ENCODE peak calls at places on chromosomes 6 and 20, in seven cellular contexts. K is fibroblast of lung, U is PC-3, A is HCT116, X is GM23248, T is HepG2, D is K562. Z is an unnamed sample.

GRCh38 chr6:136696783-136697364 is 95.4 kb downstream of the MAP3K5 start:
- DNase-seq in K (no peak), U (no peak), A (no peak), X (no peak), T (no peak), D (no peak), Z (no peak)

GRCh38 chr20:50919567-50919966 is 11.7 kb downstream of the ADNP start:
- DNase-seq in K (peak; percentile 68), U (peak; percentile 58), A (no peak), X (peak; percentile 89), T (no peak), D (peak; percentile 55), Z (no peak)

GRCh38 chr6:168774381-168774780 is 333.4 kb downstream of the SMOC2 start:
- DNase-seq in K (no peak), U (no peak), A (no peak), X (peak; percentile 2), T (no peak), D (no peak), Z (no peak)

GRCh38 chr20:26209171-26209941 is 512.7 kb upstream of the ZNF337 start:
- DNase-seq in K (no peak), U (no peak), A (no peak), X (peak; percentile 33), T (no peak), D (no peak), Z (peak; percentile 61)

GRCh38 chr6:103079867-103080266 is 1686.4 kb downstream of the GRIK2 start:
- DNase-seq in K (no peak), U (no peak), A (no peak), X (no peak), T (no peak), D (no peak), Z (no peak)

GRCh38 chr6:130670142-130670541 is 157.1 kb upstream of the SMLR1 start:
- DNase-seq in K (no peak), U (no peak), A (no peak), X (no peak), T (peak; percentile 13), D (no peak), Z (no peak)

GRCh38 chr6:114144887-114145851 is 174.2 kb upstream of the HDAC2 start:
- DNase-seq in K (no peak), U (no peak), A (no peak), X (no peak), T (peak; percentile 98), D (no peak), Z (peak; percentile 52)

GRCh38 chr6:117168296-117169059 is 96.9 kb upstream of the VGLL2 start:
- DNase-seq in K (no peak), U (no peak), A (no peak), X (no peak), T (no peak), D (no peak), Z (no peak)

GRCh38 chr20:25863536-25864325 is 167.1 kb upstream of the ZNF337 start:
- DNase-seq in K (peak; percentile 2), U (peak; percentile 34), A (no peak), X (peak; percentile 29), T (peak; percentile 45), D (no peak), Z (peak; percentile 45)

GRCh38 chr20:62040381-62040922 is 25.2 kb downstream of the TAF4 start:
- DNase-seq in K (no peak), U (no peak), A (no peak), X (no peak), T (no peak), D (no peak), Z (no peak)

GRCh38 chr6:13953061-13953705 is 28.4 kb downstream of the RNF182 start:
- DNase-seq in K (peak; percentile 2), U (peak; percentile 97), A (peak; percentile 48), X (peak; percentile 56), T (no peak), D (no peak), Z (no peak)

GRCh38 chr6:21666788-21667681 is 73.5 kb downstream of the SOX4 start:
- DNase-seq in K (peak; percentile 17), U (no peak), A (no peak), X (no peak), T (no peak), D (no peak), Z (peak; percentile 87)

GRCh38 chr6:10237284-10238043 is 177.4 kb downstream of the TFAP2A start:
- DNase-seq in K (no peak), U (peak; percentile 93), A (peak; percentile 86), X (peak; percentile 73), T (no peak), D (peak; percentile 18), Z (no peak)

GRCh38 chr6:46606318-46606717 is 46.3 kb downstream of the CYP39A1 start:
- DNase-seq in K (peak; percentile 5), U (peak; percentile 5), A (no peak), X (no peak), T (no peak), D (no peak), Z (no peak)

GRCh38 chr6:167962717-167963116 is 34.8 kb upstream of the KIF25 start:
- DNase-seq in K (no peak), U (no peak), A (no peak), X (no peak), T (no peak), D (no peak), Z (no peak)

GRCh38 chr6:34463299-34463698 is 2.6 kb upstream of the PACSIN1 start:
- DNase-seq in K (no peak), U (no peak), A (no peak), X (no peak), T (no peak), D (no peak), Z (no peak)

GRCh38 chr6:28136585-28137457 is 4.9 kb upstream of the ZKSCAN8 start:
- DNase-seq in K (peak; percentile 98), U (peak; percentile 90), A (peak; percentile 78), X (peak; percentile 98), T (peak; percentile 94), D (peak; percentile 99), Z (peak; percentile 96)

GRCh38 chr6:28135393-28135792 is 6.3 kb upstream of the ZKSCAN8 start:
- DNase-seq in K (no peak), U (no peak), A (no peak), X (no peak), T (no peak), D (peak; percentile 61), Z (no peak)

GRCh38 chr6:28134716-28135115 is 7.0 kb upstream of the ZKSCAN8 start:
- DNase-seq in K (no peak), U (no peak), A (no peak), X (no peak), T (no peak), D (no peak), Z (no peak)

GRCh38 chr6:28137458-28138020 is 4.1 kb upstream of the ZKSCAN8 start:
- DNase-seq in K (no peak), U (no peak), A (no peak), X (peak; percentile 48), T (no peak), D (peak; percentile 66), Z (no peak)

DNA sequence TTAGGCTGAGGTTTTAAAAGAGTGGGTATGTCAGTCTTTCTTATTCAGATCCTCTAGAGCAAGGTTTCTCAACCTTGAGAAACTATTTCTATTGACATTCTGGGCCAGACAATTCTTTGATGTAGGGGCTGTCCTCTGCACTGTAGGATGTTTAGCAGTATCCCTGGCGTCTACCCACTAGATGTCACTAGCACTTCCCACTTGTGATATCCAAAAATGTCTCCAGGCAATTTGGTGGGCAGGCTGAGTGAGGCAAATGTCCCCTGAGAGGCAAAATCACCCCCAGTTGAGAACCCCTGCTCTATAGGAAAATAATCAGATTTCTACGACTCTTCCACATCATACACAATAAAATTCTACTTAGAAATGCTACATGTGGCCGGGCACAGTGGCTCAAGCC is 7.7 kb upstream of the ZKSCAN8 start:
- DNase-seq in K (peak; percentile 54), U (peak; percentile 61), A (peak; percentile 29), X (peak; percentile 64), T (peak; percentile 59), D (peak; percentile 72), Z (peak; percentile 47)
- H3K36me3 ChIP-seq in K (no peaks in the 10 kb centered on the region), U (no peaks in the 10 kb centered on the region), A (peaks cover 10% of the 10 kb centered on the region), X (no peaks in the 10 kb centered on the region), T (peaks cover 19% of the 10 kb centered on the region), D (peaks cover 44% of the 10 kb centered on the region), Z (peaks cover 6% of the 10 kb centered on the region)

DNA sequence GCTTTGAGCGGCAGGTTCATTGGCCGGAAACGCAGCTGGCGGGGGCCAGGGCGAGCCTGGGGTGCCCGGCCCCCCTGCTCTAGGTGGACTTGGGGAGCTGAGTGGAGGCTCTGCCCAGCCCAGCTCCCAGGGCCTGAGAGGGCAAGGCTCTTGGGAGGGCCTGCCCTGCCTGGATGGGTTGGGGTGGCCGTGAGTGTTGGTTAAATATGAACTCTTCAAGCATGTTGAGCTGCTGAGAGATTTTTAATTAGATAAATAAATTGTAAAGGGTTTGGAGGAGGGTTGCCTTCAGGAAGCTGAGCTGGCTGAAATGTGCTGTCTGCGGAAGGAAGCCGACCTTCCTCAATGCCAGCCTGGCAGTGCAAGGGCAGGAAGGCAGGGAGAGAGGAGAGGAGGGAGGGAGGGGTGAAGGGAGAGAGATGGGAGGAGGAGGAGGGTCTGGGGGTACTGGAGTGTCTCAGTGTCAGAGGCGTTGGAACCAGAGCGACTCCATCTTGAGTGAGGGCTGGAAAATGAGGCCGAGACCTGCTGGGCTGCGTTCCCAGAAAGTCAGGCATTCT is 39.4 kb upstream of the PMEPA1 start:
- DNase-seq in K (no peak), U (no peak), A (no peak), X (no peak), T (no peak), D (no peak), Z (no peak)
- H3K9ac ChIP-seq in K (no peak overlapping the region), U (peak overlapping the region; percentile 50), A (no peak overlapping the region), X (peak overlapping the region; percentile 45), T (no peak overlapping the region), D (no peak overlapping the region), Z (no peak overlapping the region)

DNA sequence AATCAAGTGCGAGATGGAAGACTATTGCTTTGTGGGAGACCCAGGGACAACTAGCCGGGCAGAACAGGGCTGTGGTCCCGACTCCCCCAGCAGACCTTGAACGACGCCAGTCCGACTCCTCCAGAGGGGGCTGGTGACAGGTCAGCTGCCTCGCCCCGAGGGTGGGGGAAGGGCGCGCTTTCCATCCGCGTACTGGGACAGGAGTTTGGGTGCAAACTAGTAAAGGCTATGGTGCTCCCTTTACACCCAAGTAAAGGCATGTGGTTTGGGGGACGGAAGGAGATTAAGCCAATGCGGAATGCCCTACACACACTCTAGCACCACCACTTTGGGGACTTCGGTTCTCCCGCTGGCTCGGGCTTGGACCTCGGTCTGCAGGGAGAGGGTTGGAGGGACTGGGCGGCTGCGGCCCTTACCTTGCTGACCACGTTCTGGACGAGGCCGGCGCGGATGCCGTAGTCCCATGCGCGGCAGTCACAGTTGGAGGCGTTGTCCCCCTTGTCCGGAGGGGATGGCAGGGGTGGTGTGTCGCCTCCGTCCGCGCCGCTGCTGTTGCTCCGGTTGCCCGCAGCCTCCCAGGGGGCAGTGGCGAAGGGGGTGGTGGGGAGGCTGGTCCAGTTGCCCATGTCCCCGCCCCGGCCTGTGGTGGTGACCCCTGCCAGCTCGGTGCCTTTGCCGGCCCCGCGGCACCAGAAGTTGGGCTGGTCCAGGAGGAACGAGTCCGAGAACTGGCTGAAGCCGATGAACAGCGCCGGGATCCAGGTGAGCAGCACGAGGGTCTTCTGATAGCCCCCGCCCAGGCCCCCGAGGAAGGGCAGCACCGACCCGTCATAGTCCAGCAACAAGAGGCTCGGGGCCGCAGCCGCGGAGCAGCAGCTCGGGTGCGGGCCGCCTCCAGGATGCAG is 1.1 kb downstream of the SLC22A23 start:
- DNase-seq in K (no peak), U (no peak), A (no peak), X (peak; percentile 52), T (peak; percentile 38), D (peak; percentile 56), Z (peak; percentile 55)
- TF ChIP-seq EZH2 in K (peak; percentile 76), U (no peak), A (no peak), X (no peak), T (no peak), D (no peak), Z (peak; percentile 91)

DNA sequence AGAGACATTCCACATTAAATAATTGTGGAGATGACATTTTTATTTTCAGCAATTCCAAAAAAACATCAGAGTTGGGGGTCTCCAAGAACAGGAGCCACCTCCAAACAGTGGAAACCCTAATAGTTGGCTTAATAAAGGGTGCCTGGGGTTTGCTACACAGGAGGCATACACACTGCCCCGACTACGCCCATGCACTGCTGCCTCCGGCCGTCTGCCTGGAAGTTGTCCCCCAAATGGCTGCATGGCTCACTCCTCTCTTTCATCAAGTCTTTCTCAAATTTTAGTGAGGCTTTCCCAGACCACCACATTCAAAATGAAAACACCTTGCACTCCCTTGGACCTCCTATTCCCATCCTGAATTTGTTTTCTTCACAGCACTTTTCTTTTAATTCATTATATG is 58.8 kb downstream of the ZMYND8 start:
- DNase-seq in K (no peak), U (no peak), A (no peak), X (no peak), T (no peak), D (no peak), Z (no peak)
- H3K36me3 ChIP-seq in K (peaks cover 9% of the 10 kb centered on the region), U (peaks cover 33% of the 10 kb centered on the region), A (peaks cover 19% of the 10 kb centered on the region), X (peaks cover 39% of the 10 kb centered on the region), T (peaks cover 94% of the 10 kb centered on the region), D (peaks cover 97% of the 10 kb centered on the region), Z (peaks cover 16% of the 10 kb centered on the region)